ENCODE peak calls at places on chromosomes 7 and 10, in six cellular contexts. P is neuronal stem cell, H is IMR-90, E is H9, X is mesenchymal stem cell, Q is H1. T is an unnamed sample.

GRCh38 chr7:17939670-17940301 is 508 bp downstream of the SNX13 start:
- DNase-seq in P (peak), H (peak), E (peak), X (peak), Q (no peak), T (no peak)

GRCh38 chr7:24978837-24979469 is 1.0 kb downstream of the OSBPL3 start:
- DNase-seq in P (no peak), H (no peak), E (peak), X (no peak), Q (no peak), T (peak)

GRCh38 chr7:38169862-38170261 is 8.2 kb upstream of the STARD3NL start:
- DNase-seq in P (no peak), H (peak), E (no peak), X (peak), Q (no peak), T (peak)

GRCh38 chr10:132283604-132284382 is 24.0 kb downstream of the STK32C start:
- DNase-seq in P (no peak), H (no peak), E (no peak), X (no peak), Q (no peak), T (no peak)

GRCh38 chr7:158315881-158316280 is 271.7 kb downstream of the PTPRN2 start:
- DNase-seq in P (no peak), H (no peak), E (peak), X (no peak), Q (no peak), T (no peak)

GRCh38 chr7:51680594-51681409 is 364.2 kb upstream of the COBL start:
- DNase-seq in P (no peak), H (no peak), E (no peak), X (no peak), Q (no peak), T (no peak)

GRCh38 chr10:94122247-94122646 is 128.5 kb downstream of the PLCE1 start:
- DNase-seq in P (no peak), H (peak), E (no peak), X (no peak), Q (no peak), T (no peak)

GRCh38 chr10:69936091-69936490 is 116.6 kb upstream of the MACROH2A2 start:
- DNase-seq in P (no peak), H (no peak), E (no peak), X (no peak), Q (no peak), T (no peak)

DNA sequence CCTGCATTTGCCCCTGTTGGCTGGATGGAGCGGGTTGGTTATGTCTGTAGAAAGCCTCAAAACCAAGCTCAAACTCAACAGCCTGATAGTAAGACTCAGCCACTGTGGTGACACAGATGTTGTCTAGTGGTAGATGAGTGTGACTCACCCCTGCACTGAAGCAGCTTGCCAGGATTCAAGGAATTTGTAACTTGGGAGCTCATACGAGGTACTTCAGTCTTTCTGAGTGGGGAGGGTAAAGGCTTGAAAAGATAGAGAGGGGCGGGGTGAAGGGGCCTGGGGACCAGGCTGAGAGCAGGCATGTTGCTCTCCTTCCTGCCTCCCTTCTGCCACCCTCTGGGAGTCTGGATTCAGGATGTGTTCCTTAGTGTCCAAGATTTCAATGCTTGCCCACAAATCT is 22.9 kb upstream of the AQP1 start:
- DNase-seq in P (no peak), H (peak), E (no peak), X (peak), Q (no peak), T (peak)
- H3K27ac ChIP-seq in P (no peak), H (no peak), E (no peak), X (peak), Q (no peak), T (no peak)

GRCh38 chr7:37031571-37032257 is 307.4 kb upstream of the AOAH start:
- DNase-seq in P (peak), H (peak), E (peak), X (peak), Q (peak), T (peak)

GRCh38 chr7:37028909-37029440 is 304.7 kb upstream of the AOAH start:
- DNase-seq in P (no peak), H (no peak), E (no peak), X (no peak), Q (no peak), T (no peak)

GRCh38 chr7:37035631-37036030 is 311.3 kb upstream of the AOAH start:
- DNase-seq in P (no peak), H (no peak), E (no peak), X (no peak), Q (no peak), T (no peak)

GRCh38 chr7:37033141-37033540 is 308.8 kb upstream of the AOAH start:
- DNase-seq in P (no peak), H (no peak), E (no peak), X (no peak), Q (no peak), T (no peak)

GRCh38 chr7:37032258-37032601 is 307.9 kb upstream of the AOAH start:
- DNase-seq in P (no peak), H (no peak), E (no peak), X (no peak), Q (no peak), T (no peak)
- H3K4me2 ChIP-seq in P (no peak), H (peak), E (no peak), X (no peak), Q (peak), T (no peak)

DNA sequence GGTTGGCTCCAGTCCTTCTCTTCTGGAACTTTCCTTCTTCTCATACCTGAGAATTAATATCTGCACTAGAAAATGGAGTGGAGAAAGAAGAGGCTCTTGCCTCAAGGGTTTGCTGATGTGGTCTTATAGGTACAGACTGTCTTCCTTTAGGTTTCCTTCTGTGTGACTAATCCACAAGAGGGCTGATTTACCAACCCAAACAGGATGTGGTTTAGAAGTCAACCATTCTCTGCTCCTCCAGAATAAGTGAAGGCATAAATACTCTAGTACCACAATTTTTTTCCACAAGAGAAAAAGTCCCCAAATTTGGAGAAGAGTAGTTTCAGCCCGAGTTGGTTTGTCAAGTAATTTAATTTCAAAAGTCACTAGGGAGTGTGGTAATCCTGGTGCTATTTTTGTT is 85.8 kb downstream of the NRP1 start:
- DNase-seq in P (no peak), H (peak), E (no peak), X (peak), Q (no peak), T (no peak)
- H4K8ac ChIP-seq in P (no peak), H (peak), E (no peak), X (no peak), Q (no peak), T (no peak)

DNA sequence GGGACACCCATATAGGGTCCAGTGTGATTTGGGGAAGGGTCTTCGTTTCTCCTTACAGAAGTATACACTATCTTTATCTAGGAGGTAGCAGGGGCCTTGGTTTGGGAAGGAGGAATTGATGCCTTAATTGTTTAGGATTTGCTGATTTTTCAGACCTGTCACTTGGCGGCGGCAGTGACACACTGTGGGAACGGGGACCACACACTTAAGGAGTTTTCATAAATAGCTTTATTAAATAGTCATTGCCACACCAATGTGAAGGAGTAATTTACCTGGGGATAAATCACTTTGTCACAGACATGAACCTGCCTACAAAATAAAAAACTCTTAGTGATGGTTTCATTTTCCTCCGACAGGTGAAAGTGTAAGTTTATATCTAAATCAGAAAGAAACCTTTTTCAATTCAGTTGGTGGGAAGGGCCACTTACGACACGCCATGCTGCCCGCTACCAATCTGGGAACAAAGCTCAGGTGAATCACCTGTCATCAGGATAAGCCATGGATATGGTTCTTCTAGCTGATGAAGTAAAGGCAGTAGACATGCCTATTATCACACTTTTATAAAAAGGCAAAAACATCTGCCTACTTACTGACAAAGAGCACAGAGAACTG is 12.3 kb upstream of the ENO4 start:
- DNase-seq in P (no peak), H (no peak), E (no peak), X (peak), Q (no peak), T (no peak)
- H3K27ac ChIP-seq in P (peak), H (no peak), E (no peak), X (no peak), Q (no peak), T (no peak)